ENCODE peak calls at places on chromosome 22, in five cellular contexts. W, R, E, C and B are unnamed samples.
A peak's percentile ranks its signal among the peaks of the same experiment; 100 is the strongest.

GRCh38 chr22:38858492-38858891 is 13.5 kb downstream of the CBX6 start:
- DNase-seq in W (no peak), R (no peak), E (no peak), C (no peak), B (no peak)

GRCh38 chr22:35445933-35446332 is 46.0 kb downstream of the MCM5 start:
- DNase-seq in C (no peak), W (no peak), R (no peak), E (no peak), B (no peak)

GRCh38 chr22:27283714-27284113 is 517.8 kb downstream of the MN1 start:
- DNase-seq in R (peak; percentile 39), W (no peak), E (no peak), C (no peak), B (no peak)

GRCh38 chr22:19980766-19981165 is 35.9 kb downstream of the ARVCF start:
- DNase-seq in E (no peak), R (no peak), W (no peak), C (no peak), B (no peak)

GRCh38 chr22:45246060-45246985 is 5.6 kb upstream of the KIAA0930 start:
- DNase-seq in W (peak; percentile 73), R (no peak), E (no peak), C (no peak), B (peak; percentile 74)

GRCh38 chr22:35089139-35089538 is 23.2 kb downstream of the ISX start:
- DNase-seq in E (no peak), R (no peak), W (no peak), C (no peak), B (no peak)

GRCh38 chr22:18954941-18955571 is 19.0 kb upstream of the PRODH start:
- DNase-seq in R (no peak), W (no peak), C (peak; percentile 24), E (no peak), B (no peak)

GRCh38 chr22:24471570-24471969 is 23.6 kb upstream of the UPB1 start:
- DNase-seq in R (no peak), C (peak; percentile 76), W (no peak), E (peak; percentile 79), B (no peak)

GRCh38 chr22:50627452-50627913 is 469 bp downstream of the ARSA start:
- DNase-seq in C (no peak), W (no peak), R (peak; percentile 39), E (no peak), B (no peak)

GRCh38 chr22:38973289-38974169 is 8.6 kb upstream of the APOBEC3B start:
- DNase-seq in C (no peak), E (no peak), R (peak; percentile 55), W (no peak), B (no peak)

GRCh38 chr22:30485362-30485988 is 13.7 kb upstream of the SEC14L3 start:
- DNase-seq in R (peak; percentile 70), W (peak; percentile 33), E (peak; percentile 34), C (peak; percentile 83), B (peak; percentile 81)

GRCh38 chr22:25053153-25053805 is 100.8 kb downstream of the KIAA1671 start:
- DNase-seq in E (no peak), W (no peak), R (no peak), C (no peak), B (no peak)

GRCh38 chr22:46653596-46653995 is 33.4 kb downstream of the GRAMD4 start:
- DNase-seq in E (no peak), C (no peak), R (peak; percentile 37), W (no peak), B (no peak)

GRCh38 chr22:45690008-45690407 is 18.4 kb downstream of the ATXN10 start:
- DNase-seq in E (no peak), W (no peak), C (no peak), R (no peak), B (no peak)

GRCh38 chr22:26669060-26669481 is 11.7 kb downstream of the MIAT start:
- DNase-seq in E (no peak), W (no peak), C (no peak), R (peak; percentile 51), B (no peak)

GRCh38 chr22:33210129-33210784 is 152.1 kb upstream of the SYN3 start:
- DNase-seq in E (no peak), W (no peak), C (no peak), R (peak; percentile 55), B (peak; percentile 12)

GRCh38 chr22:30955153-30955552 is 13.4 kb downstream of the MORC2 start:
- DNase-seq in R (no peak), C (no peak), W (no peak), E (no peak), B (no peak)

GRCh38 chr22:47205562-47205961 is 443.1 kb downstream of the TBC1D22A start:
- DNase-seq in W (no peak), E (no peak), C (no peak), R (no peak), B (no peak)

GRCh38 chr22:49257551-49257951 is 570.1 kb downstream of the BRD1 start:
- DNase-seq in W (no peak), C (no peak), E (no peak), R (no peak), B (no peak)

GRCh38 chr22:29938285-29938693 is 55.3 kb downstream of the MTMR3 start:
- DNase-seq in R (no peak), E (no peak), C (no peak), W (no peak), B (no peak)

GRCh38 chr22:46088541-46089311 is 61.6 kb upstream of the PPARA start:
- DNase-seq in R (no peak), C (peak; percentile 72), E (no peak), W (no peak), B (no peak)

GRCh38 chr22:29702931-29703594 is 16.7 kb upstream of the CABP7 start:
- DNase-seq in C (no peak), E (peak; percentile 23), R (peak; percentile 40), W (no peak), B (no peak)

GRCh38 chr22:35319244-35319985 is 19.7 kb downstream of the TOM1 start:
- DNase-seq in R (no peak), E (no peak), W (no peak), C (peak; percentile 17), B (no peak)

GRCh38 chr22:44588348-44588747 is 90.3 kb upstream of the RTL6 start:
- DNase-seq in C (no peak), E (no peak), R (no peak), W (no peak), B (no peak)

GRCh38 chr22:36352775-36353507 is 34.8 kb downstream of the MYH9 start:
- DNase-seq in W (no peak), E (peak; percentile 80), R (no peak), C (peak; percentile 87), B (no peak)

GRCh38 chr22:35921777-35922176 is 106.8 kb downstream of the RBFOX2 start:
- DNase-seq in R (peak; percentile 81), C (no peak), W (peak; percentile 79), E (peak; percentile 78), B (peak; percentile 18)

GRCh38 chr22:22157500-22157822 is 87.1 kb upstream of the VPREB1 start:
- DNase-seq in E (no peak), C (no peak), R (no peak), W (no peak), B (no peak)

GRCh38 chr22:22158207-22158816 is 86.3 kb upstream of the VPREB1 start:
- DNase-seq in W (no peak), C (no peak), E (no peak), R (no peak), B (no peak)

GRCh38 chr22:22155607-22156006 is 89.0 kb upstream of the VPREB1 start:
- DNase-seq in E (no peak), W (no peak), C (no peak), R (no peak), B (no peak)

GRCh38 chr22:22156348-22156715 is 88.3 kb upstream of the VPREB1 start:
- DNase-seq in W (no peak), E (no peak), C (no peak), R (no peak), B (no peak)

GRCh38 chr22:22156716-22157499 is 87.7 kb upstream of the VPREB1 start:
- DNase-seq in W (peak; percentile 47), C (no peak), E (peak; percentile 20), R (peak; percentile 84), B (peak; percentile 45)
- TF ChIP-seq POLR2A in W (no peak), C (no peak), E (no peak), R (no peak), B (no peak)

GRCh38 chr22:17878970-17879369 is 104.7 kb upstream of the BID start:
- DNase-seq in C (peak; percentile 14), R (no peak), W (no peak), E (no peak), B (no peak)

GRCh38 chr22:17880468-17880867 is 106.2 kb upstream of the BID start:
- DNase-seq in E (no peak), C (no peak), W (no peak), R (no peak), B (no peak)

GRCh38 chr22:17878186-17878694 is 104.0 kb upstream of the BID start:
- DNase-seq in C (peak; percentile 21), W (no peak), E (no peak), R (no peak), B (no peak)

GRCh38 chr22:17881366-17881765 is 107.1 kb upstream of the BID start:
- DNase-seq in W (no peak), R (no peak), E (no peak), C (peak; percentile 15), B (no peak)

GRCh38 chr22:17880020-17880419 is 105.8 kb upstream of the BID start:
- DNase-seq in C (peak; percentile 26), W (no peak), E (no peak), R (no peak), B (no peak)
- TF ChIP-seq POLR2A in C (no peak), W (no peak), E (no peak), R (no peak), B (no peak)

GRCh38 chr22:40044870-40045834 is 50.4 kb downstream of the FAM83F start:
- DNase-seq in E (peak; percentile 72), C (peak; percentile 75), W (no peak), R (peak; percentile 63), B (peak; percentile 49)
- TF ChIP-seq POLR2A in E (no peak), C (no peak), W (no peak), R (no peak), B (peak; percentile 22)

GRCh38 chr22:42688241-42688913 is 32.3 kb downstream of the A4GALT start:
- DNase-seq in W (peak; percentile 89), E (peak; percentile 92), R (no peak), C (peak; percentile 91), B (peak; percentile 36)
- TF ChIP-seq POLR2A in W (no peak), E (peak; percentile 83), R (no peak), C (peak; percentile 47), B (no peak)